ENCODE peak calls at places on chromosomes 11 and 22, in nine cellular contexts. N is NCI-H446; V is Panc1; S is dorsolateral prefrontal cortex; W is NCI-H1417; F is effector memory CD8-positive, alpha-beta T cell; Y is memory B cell; J is nucleus accumbens; B is PC-3. A is an unnamed sample.
A peak's percentile ranks its signal among the peaks of the same experiment; 100 is the strongest.

GRCh38 chr11:34512810-34513673 is 552 bp downstream of the ELF5 start:
- DNase-seq in N (peak; percentile 40), V (peak; percentile 46), S (no peak), W (peak; percentile 39), F (peak; percentile 26), Y (peak; percentile 49), J (peak; percentile 7), B (peak; percentile 70), A (peak; percentile 2)

GRCh38 chr22:44452531-44453420 is 45.3 kb downstream of the RTL6 start:
- DNase-seq in N (no peak), V (no peak), S (no peak), W (no peak), F (no peak), Y (no peak), J (no peak), B (no peak), A (no peak)

GRCh38 chr11:71333473-71333872 is 81.1 kb upstream of the SHANK2 start:
- DNase-seq in N (no peak), V (no peak), S (peak; percentile 10), W (no peak), F (no peak), Y (no peak), J (no peak), B (no peak), A (no peak)

GRCh38 chr11:65479184-65480145 is 19.4 kb upstream of the MALAT1 start:
- DNase-seq in N (peak; percentile 64), V (no peak), S (no peak), W (peak; percentile 84), F (no peak), Y (no peak), J (no peak), B (no peak), A (no peak)

GRCh38 chr11:123197711-123198110 is 2.7 kb upstream of the CLMP start:
- DNase-seq in N (no peak), V (no peak), S (no peak), W (no peak), F (no peak), Y (no peak), J (no peak), B (peak; percentile 77), A (no peak)

GRCh38 chr11:10604340-10604748 is 35.9 kb upstream of the LYVE1 start:
- DNase-seq in N (no peak), V (no peak), S (no peak), W (no peak), F (no peak), Y (no peak), J (no peak), B (no peak), A (no peak)

GRCh38 chr11:104826772-104827171 is 71.5 kb downstream of the CASP12 start:
- DNase-seq in N (no peak), V (no peak), S (no peak), W (no peak), F (no peak), Y (no peak), J (no peak), B (no peak), A (no peak)

GRCh38 chr11:67120881-67121710 is 2.0 kb downstream of the KDM2A start:
- DNase-seq in N (peak; percentile 10), V (peak; percentile 13), S (no peak), W (peak; percentile 47), F (no peak), Y (no peak), J (no peak), B (peak; percentile 43), A (no peak)

GRCh38 chr11:45779602-45780001 is 25.3 kb upstream of the SLC35C1 start:
- DNase-seq in N (no peak), V (no peak), S (no peak), W (no peak), F (no peak), Y (no peak), J (no peak), B (no peak), A (no peak)

GRCh38 chr11:133197425-133197824 is 334.9 kb downstream of the OPCML start:
- DNase-seq in N (no peak), V (no peak), S (no peak), W (no peak), F (no peak), Y (no peak), J (no peak), B (no peak), A (no peak)

GRCh38 chr11:123551085-123551484 is 103.3 kb downstream of the SCN3B start:
- DNase-seq in N (no peak), V (no peak), S (no peak), W (no peak), F (no peak), Y (no peak), J (no peak), B (peak; percentile 20), A (no peak)

GRCh38 chr22:24156146-24156914 is 25.0 kb upstream of the SUSD2 start:
- DNase-seq in N (no peak), V (no peak), S (peak; percentile 69), W (peak; percentile 62), F (peak; percentile 67), Y (peak; percentile 56), J (no peak), B (peak; percentile 12), A (no peak)

GRCh38 chr11:20103281-20103680 is 57.0 kb downstream of the DBX1 start:
- DNase-seq in N (no peak), V (no peak), S (no peak), W (no peak), F (no peak), Y (no peak), J (no peak), B (no peak), A (no peak)

GRCh38 chr11:120717042-120717441 is 205.5 kb downstream of the GRIK4 start:
- DNase-seq in N (no peak), V (no peak), S (no peak), W (no peak), F (no peak), Y (no peak), J (no peak), B (no peak), A (no peak)

GRCh38 chr11:83122050-83122449 is 34.9 kb upstream of the PCF11 start:
- DNase-seq in N (no peak), V (no peak), S (no peak), W (no peak), F (no peak), Y (no peak), J (no peak), B (no peak), A (no peak)

GRCh38 chr22:39530692-39531331 is 1.7 kb downstream of the RPS19BP1 start:
- DNase-seq in N (peak; percentile 39), V (no peak), S (no peak), W (peak; percentile 13), F (no peak), Y (no peak), J (no peak), B (peak; percentile 57), A (no peak)

GRCh38 chr11:91435694-91436375 is 788.8 kb upstream of the FAT3 start:
- DNase-seq in N (peak; percentile 44), V (no peak), S (no peak), W (peak; percentile 48), F (no peak), Y (no peak), J (no peak), B (peak; percentile 54), A (no peak)

GRCh38 chr11:120622189-120622912 is 110.8 kb downstream of the GRIK4 start:
- DNase-seq in N (peak; percentile 11), V (no peak), S (no peak), W (peak; percentile 75), F (no peak), Y (no peak), J (no peak), B (peak; percentile 22), A (no peak)

GRCh38 chr11:105611837-105612480 is 2.1 kb downstream of the GRIA4 start:
- DNase-seq in N (peak; percentile 25), V (no peak), S (no peak), W (peak; percentile 52), F (no peak), Y (no peak), J (no peak), B (no peak), A (no peak)

GRCh38 chr11:130089669-130090063 is 20.0 kb downstream of the APLP2 start:
- DNase-seq in N (no peak), V (no peak), S (no peak), W (no peak), F (no peak), Y (no peak), J (no peak), B (no peak), A (no peak)

GRCh38 chr11:64891215-64891848 is 12.9 kb upstream of the EHD1 start:
- DNase-seq in N (no peak), V (no peak), S (no peak), W (no peak), F (no peak), Y (no peak), J (no peak), B (no peak), A (no peak)

GRCh38 chr22:30188911-30189310 is 57.6 kb downstream of the LIF start:
- DNase-seq in N (no peak), V (no peak), S (no peak), W (no peak), F (no peak), Y (no peak), J (no peak), B (no peak), A (no peak)

A was measured in NCI-H510A.